ENCODE peak calls at places on chromosome 6, in eight cellular contexts. S is BJ, B is coronary artery, A is suprapubic skin, W is choroid plexus epithelial cell, U is GM23338, E is left lung, L is endothelial cell. X is an unnamed sample.

GRCh38 chr6:3755637-3756515 is 4.4 kb upstream of the PXDC1 start:
- DNase-seq in U (peak; percentile 74), B (no peak), W (no peak), A (no peak), L (no peak), E (no peak), S (no peak), X (no peak)

GRCh38 chr6:47413752-47414516 is 63.7 kb upstream of the CD2AP start:
- DNase-seq in L (peak; percentile 13), E (no peak), W (peak; percentile 87), S (peak; percentile 16), B (no peak), A (no peak), U (peak; percentile 77), X (peak; percentile 51)

GRCh38 chr6:138590796-138591709 is 91.8 kb upstream of the NHSL1 start:
- DNase-seq in B (no peak), L (peak; percentile 66), S (no peak), U (peak; percentile 93), E (no peak), A (peak; percentile 72), W (peak; percentile 85), X (peak; percentile 65)

GRCh38 chr6:37396571-37397185 is 36.3 kb upstream of the CMTR1 start:
- DNase-seq in U (no peak), L (no peak), S (peak; percentile 9), E (no peak), B (no peak), W (peak; percentile 84), A (no peak), X (peak; percentile 34)

GRCh38 chr6:127879685-127880084 is 21.2 kb downstream of the THEMIS start:
- DNase-seq in U (peak; percentile 93), E (no peak), B (no peak), W (peak; percentile 54), S (no peak), A (no peak), L (peak; percentile 51), X (peak; percentile 20)

GRCh38 chr6:144993870-144994269 is 708.7 kb downstream of the UTRN start:
- DNase-seq in S (peak; percentile 9), L (no peak), W (peak; percentile 61), A (no peak), B (no peak), U (no peak), E (no peak), X (no peak)

GRCh38 chr6:155880905-155881304 is 425.3 kb upstream of the NOX3 start:
- DNase-seq in U (no peak), W (peak; percentile 5), B (no peak), A (no peak), E (no peak), S (peak; percentile 47), L (no peak), X (no peak)

GRCh38 chr6:127518710-127519468 is at the start of gene MTCL3:
- DNase-seq in S (no peak), U (peak; percentile 89), E (peak; percentile 34), A (no peak), B (no peak), L (peak; percentile 60), W (peak; percentile 72), X (no peak)

GRCh38 chr6:140415266-140415665 is 1040.8 kb upstream of the CITED2 start:
- DNase-seq in A (no peak), W (no peak), E (no peak), S (no peak), L (no peak), U (peak; percentile 46), B (no peak), X (no peak)

GRCh38 chr6:33988121-33989015 is 157.5 kb downstream of the GRM4 start:
- DNase-seq in W (no peak), B (peak; percentile 58), E (no peak), L (no peak), A (peak; percentile 40), S (no peak), U (no peak), X (no peak)

GRCh38 chr6:151317206-151317994 is 74.0 kb downstream of the ZBTB2 start:
- DNase-seq in U (no peak), L (no peak), A (no peak), B (no peak), E (no peak), S (no peak), W (peak; percentile 94), X (no peak)

DNA sequence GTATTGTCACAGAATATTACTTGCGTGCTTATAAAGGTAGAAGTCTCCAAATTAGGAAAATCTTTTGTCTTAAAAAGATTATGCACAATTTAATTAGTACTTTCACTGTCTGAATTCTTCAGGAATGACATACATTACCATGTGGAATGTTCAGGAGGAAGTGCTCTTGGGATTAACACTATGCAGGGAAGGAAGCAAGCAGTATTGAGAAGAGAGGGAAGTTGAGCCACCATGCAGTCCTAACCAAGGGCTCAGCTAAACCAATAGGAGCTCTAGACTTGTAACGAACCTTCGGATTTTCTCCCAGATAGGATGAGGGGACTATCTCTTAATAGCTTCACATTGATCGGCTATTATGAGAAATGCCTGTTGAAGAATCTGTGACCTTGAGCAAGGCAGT is 918.4 kb upstream of the MANEA start:
- DNase-seq in E (no peak), W (no peak), B (no peak), A (no peak), L (no peak), S (no peak), U (no peak), X (no peak)
- TF ChIP-seq CTCF in E (no peak), W (no peak), B (no peak), A (no peak), L (no peak), S (no peak), U (no peak), X (no peak)

DNA sequence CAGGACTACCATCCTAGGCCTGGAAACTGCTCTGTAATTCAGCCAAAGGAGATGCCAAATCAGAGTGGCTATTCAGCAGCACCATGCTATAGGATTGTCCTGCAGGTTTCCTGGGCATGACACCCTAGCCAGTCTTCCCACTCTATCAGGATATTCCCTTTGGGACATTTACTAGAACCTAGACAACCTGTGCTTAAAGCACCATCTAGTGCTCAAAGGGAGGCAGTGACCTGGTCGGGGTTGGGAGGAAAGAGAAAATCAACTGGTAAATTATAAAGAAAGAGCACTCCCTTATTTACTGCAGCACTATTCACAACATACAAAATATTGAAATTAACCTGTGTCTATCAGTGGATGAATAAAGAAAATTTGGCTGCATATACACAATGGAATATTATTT is 67.2 kb upstream of the SMLR1 start:
- DNase-seq in W (peak; percentile 71), B (no peak), E (no peak), S (no peak), L (peak; percentile 36), A (no peak), U (peak; percentile 85), X (peak; percentile 23)
- TF ChIP-seq CTCF in W (peak; percentile 91), B (no peak), E (peak; percentile 29), S (peak; percentile 80), L (peak; percentile 43), A (no peak), U (peak; percentile 96), X (no peak)

GRCh38 chr6:95856876-95857364 is 158.9 kb upstream of the FUT9 start:
- DNase-seq in S (no peak), L (no peak), U (no peak), W (no peak), E (no peak), B (no peak), A (no peak), X (no peak)
- TF ChIP-seq CTCF in S (no peak), L (no peak), U (no peak), W (no peak), E (no peak), B (no peak), A (no peak), X (no peak)

GRCh38 chr6:20718705-20719653 is 184.7 kb downstream of the CDKAL1 start:
- DNase-seq in B (no peak), W (no peak), L (no peak), S (no peak), U (no peak), E (no peak), A (no peak), X (no peak)
- TF ChIP-seq CTCF in B (no peak), W (no peak), L (no peak), S (no peak), U (no peak), E (no peak), A (no peak), X (no peak)

GRCh38 chr6:149190228-149190831 is 127.2 kb upstream of the TAB2 start:
- DNase-seq in E (peak; percentile 60), A (no peak), L (peak; percentile 31), U (peak; percentile 85), W (peak; percentile 68), B (no peak), S (no peak), X (peak; percentile 30)
- TF ChIP-seq CTCF in E (no peak), A (no peak), L (peak; percentile 38), U (peak; percentile 86), W (peak; percentile 23), B (no peak), S (no peak), X (no peak)

DNA sequence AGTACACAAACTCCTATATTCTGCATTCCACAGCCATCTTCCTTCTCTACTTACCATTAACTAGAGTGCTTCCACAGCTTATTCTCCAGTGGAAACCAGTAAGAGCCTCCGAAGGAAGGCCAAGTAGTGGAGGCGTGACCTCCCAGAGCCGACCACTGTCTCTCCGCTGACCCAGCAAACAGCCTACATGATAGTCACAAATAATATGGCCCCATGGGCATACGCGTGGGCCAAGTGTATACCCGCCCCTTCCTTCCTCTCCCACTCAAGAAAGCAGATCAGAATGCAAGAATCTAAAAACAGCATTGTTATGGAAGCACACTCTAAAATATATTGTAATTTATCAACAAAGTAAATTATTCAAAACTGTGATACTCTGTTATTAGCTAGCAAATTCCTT is 526.6 kb upstream of the JARID2 start:
- DNase-seq in A (no peak), E (no peak), S (no peak), U (no peak), L (no peak), W (no peak), B (no peak), X (no peak)
- TF ChIP-seq CTCF in A (no peak), E (no peak), S (no peak), U (no peak), L (no peak), W (no peak), B (no peak), X (no peak)

GRCh38 chr6:68126089-68126749 is 508.9 kb upstream of the ADGRB3 start:
- DNase-seq in L (no peak), W (peak; percentile 24), E (no peak), S (no peak), U (no peak), B (no peak), A (no peak), X (no peak)
- TF ChIP-seq CTCF in L (no peak), W (no peak), E (no peak), S (no peak), U (no peak), B (no peak), A (no peak), X (no peak)

GRCh38 chr6:16228709-16229665 is 9.4 kb upstream of the GMPR start:
- DNase-seq in E (no peak), A (no peak), B (no peak), S (no peak), L (no peak), W (no peak), U (no peak), X (peak; percentile 49)
- TF ChIP-seq CTCF in E (no peak), A (no peak), B (no peak), S (no peak), L (no peak), W (no peak), U (no peak), X (no peak)

X was measured in testis.